ENCODE peak calls at places on chromosomes 16 and 17, in eight cellular contexts. One of them, this sample, is unnamed. For H3K27me3, the result is how much of the 10 kb centered on the place peaks cover.

GRCh38 chr17:59372138-59372751 is 40.8 kb downstream of the YPEL2 start:
- DNase-seq in upper lobe of right lung: no peak
- DNase-seq in sigmoid colon: peak
- DNase-seq in AG04450: no peak
- DNase-seq in brain microvascular endothelial cell: peak
- DNase-seq in cardiac muscle cell: peak
- DNase-seq in adrenal gland: peak
- DNase-seq in left ventricle myocardium inferior: no peak
- DNase-seq in this sample: peak

GRCh38 chr17:3802461-3803307 is 1.7 kb upstream of the ITGAE start:
- DNase-seq in brain microvascular endothelial cell: peak
- DNase-seq in left ventricle myocardium inferior: no peak
- DNase-seq in AG04450: peak
- DNase-seq in sigmoid colon: peak
- DNase-seq in adrenal gland: peak
- DNase-seq in cardiac muscle cell: peak
- DNase-seq in upper lobe of right lung: no peak
- DNase-seq in this sample: peak

GRCh38 chr16:4865231-4865860 is 18.1 kb downstream of the UBN1 start:
- DNase-seq in AG04450: no peak
- DNase-seq in upper lobe of right lung: no peak
- DNase-seq in left ventricle myocardium inferior: no peak
- DNase-seq in cardiac muscle cell: no peak
- DNase-seq in sigmoid colon: no peak
- DNase-seq in adrenal gland: no peak
- DNase-seq in brain microvascular endothelial cell: no peak
- DNase-seq in this sample: no peak

GRCh38 chr16:31476305-31477219 is 4.6 kb downstream of the TGFB1I1 start:
- DNase-seq in adrenal gland: peak
- DNase-seq in sigmoid colon: peak
- DNase-seq in brain microvascular endothelial cell: no peak
- DNase-seq in cardiac muscle cell: no peak
- DNase-seq in upper lobe of right lung: peak
- DNase-seq in left ventricle myocardium inferior: peak
- DNase-seq in AG04450: no peak
- DNase-seq in this sample: peak

GRCh38 chr17:4476512-4477070 is 22.1 kb upstream of the SPNS2 start:
- DNase-seq in upper lobe of right lung: no peak
- DNase-seq in sigmoid colon: no peak
- DNase-seq in cardiac muscle cell: no peak
- DNase-seq in brain microvascular endothelial cell: no peak
- DNase-seq in AG04450: no peak
- DNase-seq in adrenal gland: no peak
- DNase-seq in left ventricle myocardium inferior: no peak
- DNase-seq in this sample: no peak

GRCh38 chr16:30120340-30121105 is 2.5 kb downstream of the MAPK3 start:
- DNase-seq in cardiac muscle cell: no peak
- DNase-seq in sigmoid colon: no peak
- DNase-seq in AG04450: no peak
- DNase-seq in left ventricle myocardium inferior: no peak
- DNase-seq in brain microvascular endothelial cell: no peak
- DNase-seq in adrenal gland: no peak
- DNase-seq in upper lobe of right lung: no peak
- DNase-seq in this sample: no peak

GRCh38 chr16:819336-819735 is 18.8 kb upstream of the GNG13 start:
- DNase-seq in brain microvascular endothelial cell: no peak
- DNase-seq in cardiac muscle cell: no peak
- DNase-seq in AG04450: no peak
- DNase-seq in upper lobe of right lung: no peak
- DNase-seq in left ventricle myocardium inferior: no peak
- DNase-seq in sigmoid colon: no peak
- DNase-seq in adrenal gland: no peak
- DNase-seq in this sample: no peak

GRCh38 chr16:907819-908218 is 63.0 kb downstream of the LMF1 start:
- DNase-seq in sigmoid colon: no peak
- DNase-seq in left ventricle myocardium inferior: no peak
- DNase-seq in adrenal gland: no peak
- DNase-seq in upper lobe of right lung: no peak
- DNase-seq in AG04450: no peak
- DNase-seq in cardiac muscle cell: no peak
- DNase-seq in brain microvascular endothelial cell: no peak
- DNase-seq in this sample: no peak

GRCh38 chr17:42288985-42289862 is 926 bp downstream of the STAT5A start:
- DNase-seq in sigmoid colon: peak
- DNase-seq in upper lobe of right lung: peak
- DNase-seq in adrenal gland: peak
- DNase-seq in AG04450: no peak
- DNase-seq in brain microvascular endothelial cell: no peak
- DNase-seq in left ventricle myocardium inferior: no peak
- DNase-seq in cardiac muscle cell: no peak
- DNase-seq in this sample: peak

GRCh38 chr17:75639771-75640555 is 6.7 kb downstream of the SMIM5 start:
- DNase-seq in left ventricle myocardium inferior: no peak
- DNase-seq in sigmoid colon: no peak
- DNase-seq in brain microvascular endothelial cell: no peak
- DNase-seq in cardiac muscle cell: no peak
- DNase-seq in adrenal gland: no peak
- DNase-seq in AG04450: no peak
- DNase-seq in upper lobe of right lung: peak
- DNase-seq in this sample: no peak

GRCh38 chr16:50653633-50654524 is 27.2 kb downstream of the SNX20 start:
- DNase-seq in sigmoid colon: no peak
- DNase-seq in left ventricle myocardium inferior: no peak
- DNase-seq in brain microvascular endothelial cell: no peak
- DNase-seq in adrenal gland: no peak
- DNase-seq in cardiac muscle cell: no peak
- DNase-seq in upper lobe of right lung: no peak
- DNase-seq in AG04450: no peak
- DNase-seq in this sample: no peak

GRCh38 chr16:86653289-86654006 is 75.1 kb downstream of the FOXL1 start:
- DNase-seq in brain microvascular endothelial cell: peak
- DNase-seq in left ventricle myocardium inferior: no peak
- DNase-seq in AG04450: no peak
- DNase-seq in adrenal gland: no peak
- DNase-seq in sigmoid colon: no peak
- DNase-seq in cardiac muscle cell: peak
- DNase-seq in upper lobe of right lung: no peak
- DNase-seq in this sample: no peak

GRCh38 chr16:4071686-4072561 is 44.3 kb downstream of the ADCY9 start:
- DNase-seq in AG04450: no peak
- DNase-seq in sigmoid colon: peak
- DNase-seq in brain microvascular endothelial cell: no peak
- DNase-seq in left ventricle myocardium inferior: no peak
- DNase-seq in cardiac muscle cell: no peak
- DNase-seq in upper lobe of right lung: no peak
- DNase-seq in adrenal gland: no peak
- DNase-seq in this sample: no peak

GRCh38 chr16:49019081-49019633 is 262.5 kb downstream of the CBLN1 start:
- DNase-seq in upper lobe of right lung: no peak
- DNase-seq in AG04450: no peak
- DNase-seq in adrenal gland: no peak
- DNase-seq in left ventricle myocardium inferior: no peak
- DNase-seq in brain microvascular endothelial cell: no peak
- DNase-seq in sigmoid colon: no peak
- DNase-seq in cardiac muscle cell: no peak
- DNase-seq in this sample: no peak

GRCh38 chr17:45043268-45043681 is 8.2 kb downstream of the DCAKD start:
- DNase-seq in AG04450: no peak
- DNase-seq in upper lobe of right lung: no peak
- DNase-seq in sigmoid colon: peak
- DNase-seq in adrenal gland: peak
- DNase-seq in left ventricle myocardium inferior: peak
- DNase-seq in brain microvascular endothelial cell: no peak
- DNase-seq in cardiac muscle cell: no peak
- DNase-seq in this sample: peak

GRCh38 chr17:41449008-41449407 is 8.2 kb upstream of the KRT38 start:
- DNase-seq in cardiac muscle cell: no peak
- DNase-seq in left ventricle myocardium inferior: no peak
- DNase-seq in adrenal gland: no peak
- DNase-seq in AG04450: no peak
- DNase-seq in upper lobe of right lung: no peak
- DNase-seq in brain microvascular endothelial cell: no peak
- DNase-seq in sigmoid colon: no peak
- DNase-seq in this sample: no peak

GRCh38 chr16:50183316-50183715 is 30.2 kb downstream of the TENT4B start:
- DNase-seq in sigmoid colon: no peak
- DNase-seq in AG04450: no peak
- DNase-seq in upper lobe of right lung: no peak
- DNase-seq in cardiac muscle cell: peak
- DNase-seq in adrenal gland: no peak
- DNase-seq in left ventricle myocardium inferior: no peak
- DNase-seq in brain microvascular endothelial cell: peak
- DNase-seq in this sample: no peak

GRCh38 chr16:50595854-50596253 is 47.7 kb downstream of the NKD1 start:
- DNase-seq in AG04450: no peak
- DNase-seq in adrenal gland: no peak
- DNase-seq in upper lobe of right lung: no peak
- DNase-seq in cardiac muscle cell: no peak
- DNase-seq in left ventricle myocardium inferior: no peak
- DNase-seq in brain microvascular endothelial cell: no peak
- DNase-seq in sigmoid colon: no peak
- DNase-seq in this sample: no peak

GRCh38 chr17:62906881-62907280 is 59.2 kb upstream of the TANC2 start:
- DNase-seq in adrenal gland: no peak
- DNase-seq in cardiac muscle cell: no peak
- DNase-seq in AG04450: no peak
- DNase-seq in brain microvascular endothelial cell: no peak
- DNase-seq in sigmoid colon: no peak
- DNase-seq in upper lobe of right lung: no peak
- DNase-seq in left ventricle myocardium inferior: no peak
- DNase-seq in this sample: no peak

DNA sequence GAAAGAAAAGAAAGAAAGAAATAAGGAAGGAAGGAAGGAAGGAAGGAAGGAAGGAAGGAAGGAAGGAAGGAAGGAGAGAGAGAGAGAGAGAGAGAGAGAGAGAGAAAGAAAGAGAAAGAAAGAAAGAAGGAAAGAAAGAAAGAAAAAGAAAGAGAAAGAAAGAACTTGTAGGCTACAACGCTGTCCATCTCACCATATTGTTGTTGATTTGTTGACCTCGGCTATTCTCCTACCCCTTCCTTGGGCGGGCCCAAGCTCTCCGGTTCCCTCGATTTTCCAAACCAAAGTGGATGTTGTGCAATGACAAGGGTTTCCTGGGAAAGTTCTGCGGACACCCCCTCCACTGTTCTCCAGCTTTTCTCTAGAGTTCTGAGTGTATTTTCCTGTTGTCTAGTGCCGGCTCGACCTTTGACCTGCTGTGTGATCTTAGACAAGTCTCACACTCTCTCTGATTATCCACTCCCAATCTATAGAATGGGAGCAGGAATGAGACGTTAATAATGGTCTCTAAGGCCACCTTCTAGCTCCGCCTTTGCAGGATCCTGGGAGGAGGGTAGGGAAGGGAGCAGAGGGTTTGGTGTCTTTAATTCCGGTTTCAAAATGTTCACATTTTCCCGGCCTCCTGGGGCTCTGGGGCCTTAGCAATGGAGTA is 1.6 kb downstream of the IRX6 start:
- DNase-seq in left ventricle myocardium inferior: no peak
- DNase-seq in sigmoid colon: no peak
- DNase-seq in upper lobe of right lung: no peak
- DNase-seq in adrenal gland: no peak
- DNase-seq in AG04450: no peak
- DNase-seq in brain microvascular endothelial cell: no peak
- DNase-seq in cardiac muscle cell: no peak
- DNase-seq in this sample: no peak
- H3K27ac ChIP-seq in left ventricle myocardium inferior: no peak
- H3K27ac ChIP-seq in sigmoid colon: no peak
- H3K27ac ChIP-seq in upper lobe of right lung: no peak
- H3K27ac ChIP-seq in adrenal gland: no peak
- H3K27ac ChIP-seq in AG04450: no peak
- H3K27ac ChIP-seq in brain microvascular endothelial cell: no peak
- H3K27ac ChIP-seq in cardiac muscle cell: no peak
- H3K27ac ChIP-seq in this sample: no peak

GRCh38 chr16:56275076-56275475 is 83.8 kb downstream of the GNAO1 start:
- DNase-seq in cardiac muscle cell: no peak
- DNase-seq in AG04450: no peak
- DNase-seq in brain microvascular endothelial cell: no peak
- DNase-seq in adrenal gland: no peak
- DNase-seq in upper lobe of right lung: no peak
- DNase-seq in sigmoid colon: peak
- DNase-seq in left ventricle myocardium inferior: no peak
- DNase-seq in this sample: peak
- H3K27me3 ChIP-seq in cardiac muscle cell: under half
- H3K27me3 ChIP-seq in AG04450: under half
- H3K27me3 ChIP-seq in brain microvascular endothelial cell: under half
- H3K27me3 ChIP-seq in adrenal gland: under half
- H3K27me3 ChIP-seq in upper lobe of right lung: under half
- H3K27me3 ChIP-seq in sigmoid colon: under half
- H3K27me3 ChIP-seq in left ventricle myocardium inferior: under half
- H3K27me3 ChIP-seq in this sample: under half

GRCh38 chr16:84048306-84048705 is 5.7 kb upstream of the SLC38A8 start:
- DNase-seq in brain microvascular endothelial cell: no peak
- DNase-seq in sigmoid colon: peak
- DNase-seq in cardiac muscle cell: no peak
- DNase-seq in left ventricle myocardium inferior: no peak
- DNase-seq in upper lobe of right lung: peak
- DNase-seq in AG04450: no peak
- DNase-seq in adrenal gland: no peak
- DNase-seq in this sample: no peak
- TF ChIP-seq CTCF in brain microvascular endothelial cell: peak
- TF ChIP-seq CTCF in sigmoid colon: no peak
- TF ChIP-seq CTCF in cardiac muscle cell: no peak
- TF ChIP-seq CTCF in left ventricle myocardium inferior: no peak
- TF ChIP-seq CTCF in upper lobe of right lung: no peak
- TF ChIP-seq CTCF in AG04450: peak
- TF ChIP-seq CTCF in adrenal gland: no peak
- TF ChIP-seq CTCF in this sample: no peak

GRCh38 chr16:66551788-66552287 is 538 bp upstream of the CKLF start:
- DNase-seq in sigmoid colon: no peak
- DNase-seq in cardiac muscle cell: no peak
- DNase-seq in upper lobe of right lung: no peak
- DNase-seq in brain microvascular endothelial cell: no peak
- DNase-seq in adrenal gland: no peak
- DNase-seq in left ventricle myocardium inferior: no peak
- DNase-seq in AG04450: no peak
- DNase-seq in this sample: no peak
- H3K27ac ChIP-seq in sigmoid colon: peak
- H3K27ac ChIP-seq in cardiac muscle cell: peak
- H3K27ac ChIP-seq in upper lobe of right lung: peak
- H3K27ac ChIP-seq in brain microvascular endothelial cell: peak
- H3K27ac ChIP-seq in adrenal gland: peak
- H3K27ac ChIP-seq in left ventricle myocardium inferior: peak
- H3K27ac ChIP-seq in AG04450: peak
- H3K27ac ChIP-seq in this sample: peak